ENCODE peak calls at places on chromosome 17, in five cellular contexts. F is AG04450, A is sigmoid colon, R is gastrocnemius medialis, I is PC-3. V is an unnamed sample.

GRCh38 chr17:21299981-21300600 is 15.6 kb downstream of the MAP2K3 start:
- DNase-seq in A (no peak), F (no peak), I (no peak), R (no peak), V (no peak)

GRCh38 chr17:12116143-12116542 is 95.5 kb downstream of the MAP2K4 start:
- DNase-seq in F (no peak), R (no peak), I (no peak), A (no peak), V (no peak)

GRCh38 chr17:47690121-47690520 is 3.8 kb upstream of the TBKBP1 start:
- DNase-seq in A (no peak), R (no peak), F (no peak), I (no peak), V (no peak)

GRCh38 chr17:70767102-70767701 is 597.9 kb downstream of the KCNJ2 start:
- DNase-seq in A (no peak), F (peak), R (no peak), I (peak), V (no peak)

GRCh38 chr17:79645777-79646088 is 34.9 kb upstream of the RBFOX3 start:
- DNase-seq in F (no peak), A (no peak), R (no peak), I (no peak), V (no peak)

GRCh38 chr17:55421179-55421934 is at the start of gene MMD:
- DNase-seq in R (no peak), A (peak), I (peak), F (no peak), V (no peak)

GRCh38 chr17:83144421-83145357 is 65.3 kb downstream of the METRNL start:
- DNase-seq in I (no peak), A (peak), F (no peak), R (no peak), V (peak)

GRCh38 chr17:32971171-32971570 is 20.5 kb upstream of the SPACA3 start:
- DNase-seq in F (no peak), A (no peak), R (no peak), I (peak), V (no peak)

GRCh38 chr17:28574536-28574935 is 2.2 kb downstream of the ALDOC start:
- DNase-seq in F (no peak), R (no peak), I (no peak), A (no peak), V (no peak)

GRCh38 chr17:65633988-65634387 is 72.5 kb upstream of the AXIN2 start:
- DNase-seq in A (no peak), F (no peak), R (no peak), I (peak), V (no peak)

GRCh38 chr17:56638536-56639177 is 45.2 kb downstream of the NOG start:
- DNase-seq in F (no peak), A (no peak), I (no peak), R (no peak), V (no peak)

GRCh38 chr17:45775148-45775547 is 9.0 kb upstream of the CRHR1 start:
- DNase-seq in A (no peak), I (no peak), F (no peak), R (no peak), V (no peak)

GRCh38 chr17:1629647-1630310 is 1.1 kb upstream of the SLC43A2 start:
- DNase-seq in I (peak), A (peak), F (no peak), R (peak), V (no peak)

GRCh38 chr17:68686108-68686988 is 85.2 kb upstream of the FAM20A start:
- DNase-seq in A (no peak), F (no peak), I (no peak), R (no peak), V (no peak)

GRCh38 chr17:65434251-65434650 is 127.2 kb downstream of the AXIN2 start:
- DNase-seq in R (no peak), I (no peak), A (no peak), F (no peak), V (no peak)

GRCh38 chr17:81134064-81134781 is 31.1 kb upstream of the PVALEF start:
- DNase-seq in A (no peak), R (no peak), I (no peak), F (no peak), V (no peak)

GRCh38 chr17:72372185-72372584 is 251.4 kb downstream of the SOX9 start:
- DNase-seq in A (no peak), I (no peak), F (no peak), R (peak), V (no peak)

GRCh38 chr17:80631142-80632045 is 86.8 kb downstream of the RPTOR start:
- DNase-seq in A (no peak), R (no peak), F (no peak), I (no peak), V (no peak)

GRCh38 chr17:31824771-31825360 is 34.2 kb downstream of the COPRS start:
- DNase-seq in F (no peak), A (no peak), R (no peak), I (no peak), V (peak)

GRCh38 chr17:40315678-40316570 is 6.9 kb downstream of the RARA start:
- DNase-seq in R (no peak), F (no peak), I (no peak), A (peak), V (no peak)

GRCh38 chr17:73480740-73481139 is 163.5 kb downstream of the SDK2 start:
- DNase-seq in F (no peak), I (no peak), R (no peak), A (no peak), V (no peak)

GRCh38 chr17:74875155-74875969 is 2.6 kb upstream of the FDXR start:
- DNase-seq in A (no peak), I (no peak), F (no peak), R (no peak), V (no peak)

GRCh38 chr17:12545877-12546513 is 119.7 kb upstream of the MYOCD start:
- DNase-seq in I (peak), F (no peak), A (no peak), R (no peak), V (no peak)

GRCh38 chr17:80247561-80247960 is 13.1 kb upstream of the RNF213 start:
- DNase-seq in R (no peak), A (no peak), F (no peak), I (no peak), V (no peak)

GRCh38 chr17:10518271-10519037 is at the start of gene MYH1:
- DNase-seq in R (no peak), I (no peak), A (no peak), F (no peak), V (no peak)

GRCh38 chr17:62916684-62917571 is 49.1 kb upstream of the TANC2 start:
- DNase-seq in A (no peak), I (peak), R (no peak), F (no peak), V (no peak)

GRCh38 chr17:41448506-41448905 is 7.7 kb upstream of the KRT38 start:
- DNase-seq in F (no peak), A (no peak), R (no peak), I (no peak), V (no peak)

GRCh38 chr17:6392609-6393367 is 42.1 kb downstream of the AIPL1 start:
- DNase-seq in A (no peak), F (no peak), I (no peak), R (no peak), V (no peak)

GRCh38 chr17:82800885-82801284 is 38.9 kb downstream of the ZNF750 start:
- DNase-seq in R (no peak), A (no peak), I (no peak), F (no peak), V (no peak)

GRCh38 chr17:73432624-73433190 is 120.9 kb upstream of the CDC42EP4 start:
- DNase-seq in F (no peak), A (no peak), R (no peak), I (no peak), V (no peak)

GRCh38 chr17:13537871-13538643 is 63.7 kb downstream of the HS3ST3A1 start:
- DNase-seq in F (no peak), R (no peak), A (no peak), I (no peak), V (no peak)

GRCh38 chr17:82489117-82489516 is 30.4 kb upstream of the FOXK2 start:
- DNase-seq in F (no peak), R (peak), I (no peak), A (peak), V (no peak)

GRCh38 chr17:61389670-61390478 is 9.8 kb upstream of the TBX2 start:
- DNase-seq in I (peak), F (no peak), A (no peak), R (no peak), V (no peak)

GRCh38 chr17:41567317-41567716 is 4.5 kb downstream of the KRT9 start:
- DNase-seq in F (no peak), I (no peak), R (no peak), A (no peak), V (no peak)

GRCh38 chr17:29622337-29623282 is at the start of gene CORO6:
- DNase-seq in F (no peak), I (no peak), A (peak), R (peak), V (no peak)

GRCh38 chr17:83055911-83056582 is 23.4 kb upstream of the METRNL start:
- DNase-seq in A (peak), F (peak), R (no peak), I (peak), V (peak)

GRCh38 chr17:6475411-6475810 is 31.2 kb downstream of the PIMREG start:
- DNase-seq in A (no peak), I (no peak), R (no peak), F (no peak), V (no peak)

GRCh38 chr17:32484041-32484461 is 2.7 kb upstream of the CDK5R1 start:
- DNase-seq in I (no peak), A (no peak), R (no peak), F (no peak), V (no peak)

GRCh38 chr17:75487351-75488070 is 27.8 kb downstream of the CASKIN2 start:
- DNase-seq in F (no peak), A (peak), R (no peak), I (no peak), V (no peak)

DNA sequence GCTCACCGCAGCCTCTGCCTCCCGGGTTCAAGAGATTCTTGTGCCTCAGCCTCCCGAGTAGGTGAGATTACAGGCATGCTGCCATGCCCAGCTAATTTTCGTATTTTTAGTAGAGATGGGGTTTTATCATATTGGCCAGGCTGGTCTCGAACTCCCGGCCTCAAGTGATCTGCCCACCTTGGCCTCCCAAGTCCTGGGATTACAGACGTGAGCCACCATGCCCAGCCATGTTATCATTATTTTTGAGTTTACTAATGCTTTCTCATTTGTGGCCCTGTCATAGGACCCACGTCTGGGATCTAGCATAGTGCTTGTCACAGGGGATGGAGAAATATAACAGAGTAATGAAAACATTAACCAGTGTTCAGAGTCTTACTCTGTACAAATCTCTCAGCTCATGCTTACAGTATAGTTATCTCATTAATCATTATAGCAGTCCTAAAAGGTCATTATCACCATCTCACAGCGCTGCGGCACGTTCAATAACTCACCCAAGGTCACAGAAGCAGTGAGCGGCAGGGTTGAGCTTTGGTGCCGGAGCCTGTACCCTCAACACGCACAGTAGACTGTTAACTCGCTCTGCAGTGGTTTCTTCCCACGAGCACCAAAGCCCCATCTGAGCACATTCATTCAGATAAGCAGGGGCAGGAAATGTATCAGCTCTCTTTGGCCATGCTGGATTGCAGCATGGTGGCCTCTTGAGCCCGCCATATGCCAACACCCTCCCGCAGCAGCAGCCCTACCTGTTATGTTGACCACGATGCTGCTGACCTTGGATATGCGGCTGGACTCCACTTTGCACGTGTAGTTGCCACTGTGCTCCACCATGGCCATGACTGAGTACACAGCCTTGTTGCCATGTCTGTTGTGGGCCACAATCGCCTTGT is 21.4 kb downstream of the PECAM1 start:
- DNase-seq in F (no peak), R (no peak), I (no peak), A (peak), V (no peak)
- H3K4me3 ChIP-seq in F (no peak), R (no peak), I (no peak), A (no peak), V (no peak)

GRCh38 chr17:59786213-59786535 is 78.7 kb downstream of the VMP1 start:
- DNase-seq in F (no peak), R (no peak), I (no peak), A (no peak), V (no peak)
- TF ChIP-seq CTCF in F (no peak), R (no peak), I (peak), A (no peak), V (no peak)

GRCh38 chr17:5209396-5209795 is 17.7 kb upstream of the ZNF594 start:
- DNase-seq in F (no peak), A (no peak), R (no peak), I (no peak), V (no peak)

GRCh38 chr17:5210091-5210490 is 18.4 kb upstream of the ZNF594 start:
- DNase-seq in R (no peak), A (no peak), I (no peak), F (no peak), V (no peak)

GRCh38 chr17:5211458-5211857 is 19.8 kb upstream of the ZNF594 start:
- DNase-seq in F (no peak), I (no peak), A (no peak), R (no peak), V (no peak)

GRCh38 chr17:5210853-5211252 is 19.2 kb upstream of the ZNF594 start:
- DNase-seq in I (no peak), F (no peak), A (no peak), R (no peak), V (no peak)
- H3K4me3 ChIP-seq in I (no peak), F (no peak), A (no peak), R (no peak), V (no peak)

DNA sequence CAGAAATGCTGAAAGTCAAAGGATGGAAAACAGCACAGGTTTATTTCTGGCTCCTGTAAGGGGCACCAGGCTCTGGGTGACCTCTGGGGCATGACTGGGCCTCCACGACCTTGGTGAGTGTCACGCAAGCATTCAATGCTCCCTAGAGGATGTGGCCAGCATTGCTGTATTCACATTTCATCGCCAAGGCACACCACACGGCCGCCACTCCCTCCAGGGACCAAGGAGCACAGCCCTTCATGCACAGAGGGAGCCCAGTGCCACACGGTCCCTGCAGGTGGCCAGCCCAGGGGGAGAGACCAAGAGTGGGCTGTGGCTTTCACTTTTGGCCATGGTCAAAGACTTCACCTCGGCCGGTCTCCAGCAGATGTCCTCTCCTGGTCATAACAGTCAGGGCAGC is 137.4 kb upstream of the TNRC6C start:
- DNase-seq in I (no peak), F (no peak), R (no peak), A (no peak), V (no peak)
- TF ChIP-seq CTCF in I (no peak), F (no peak), R (no peak), A (no peak), V (no peak)

DNA sequence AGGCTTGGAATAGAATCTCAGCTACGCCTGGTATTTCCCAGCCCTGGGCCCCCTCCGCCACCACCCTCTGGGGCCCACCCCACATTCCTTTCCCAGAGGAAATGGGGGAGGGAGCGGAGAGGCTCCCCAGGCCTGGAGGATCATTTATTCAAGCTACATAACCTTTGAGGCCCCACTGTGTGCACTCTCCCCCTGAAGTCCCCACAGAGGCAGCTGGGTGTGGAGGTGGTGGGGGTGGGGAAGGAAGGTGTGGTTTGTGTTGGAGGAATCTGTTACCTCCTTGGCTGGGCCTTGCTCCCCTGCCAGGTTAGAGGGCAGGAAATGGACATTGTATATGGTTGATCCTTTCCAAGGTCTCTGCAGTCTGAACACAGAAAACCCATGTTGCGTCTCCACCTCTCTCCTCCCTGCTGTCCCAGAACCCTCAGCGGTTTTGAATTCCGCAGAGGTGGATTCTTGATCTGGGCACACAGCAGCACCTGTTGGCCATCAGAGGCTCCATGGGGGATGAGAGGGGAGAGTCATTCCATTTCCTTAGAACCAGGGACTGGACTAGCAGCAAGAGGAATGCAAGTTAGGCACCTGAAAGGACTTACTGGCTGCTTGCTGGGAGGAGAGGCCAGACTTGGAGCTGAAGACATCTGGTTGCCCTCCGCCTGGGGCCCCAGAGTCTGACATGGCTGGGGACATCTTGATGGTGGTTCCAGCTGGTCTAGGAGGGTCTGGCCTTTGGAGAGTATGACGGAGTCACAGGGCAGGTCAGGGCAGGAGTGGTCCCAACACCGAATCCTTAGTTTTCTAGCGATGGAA is 23.0 kb downstream of the ARHGAP23 start:
- DNase-seq in I (no peak), F (no peak), A (no peak), R (no peak), V (peak)
- H3K4me3 ChIP-seq in I (no peak), F (peak), A (no peak), R (peak), V (peak)

GRCh38 chr17:7484964-7485377 is 805 bp downstream of the POLR2A start:
- DNase-seq in F (no peak), R (no peak), I (no peak), A (no peak), V (no peak)
- TF ChIP-seq CTCF in F (peak), R (peak), I (peak), A (no peak), V (no peak)

GRCh38 chr17:44439168-44439567 is 49.7 kb upstream of the ITGA2B start:
- DNase-seq in I (no peak), R (no peak), A (no peak), F (no peak), V (no peak)
- H3K4me3 ChIP-seq in I (no peak), R (peak), A (no peak), F (no peak), V (no peak)

GRCh38 chr17:58595194-58595792 is 80.9 kb upstream of the MTMR4 start:
- DNase-seq in I (no peak), A (peak), R (no peak), F (no peak), V (no peak)
- TF ChIP-seq CTCF in I (peak), A (no peak), R (no peak), F (no peak), V (no peak)

GRCh38 chr17:77234695-77235094 is 93.9 kb downstream of the SEC14L1 start:
- DNase-seq in F (no peak), A (no peak), I (no peak), R (no peak), V (no peak)
- H3K4me3 ChIP-seq in F (no peak), A (no peak), I (no peak), R (no peak), V (no peak)

GRCh38 chr17:17722081-17722905 is 41.0 kb downstream of the RAI1 start:
- DNase-seq in A (no peak), F (no peak), R (no peak), I (no peak), V (no peak)
- TF ChIP-seq CTCF in A (peak), F (no peak), R (no peak), I (no peak), V (no peak)